ENCODE peak calls at places on chromosomes 11 and 22, in four cellular contexts. W is thoracic aorta, F is heart right ventricle, X is endothelial cell. R is an unnamed sample.

GRCh38 chr11:66892926-66893325 is 36.1 kb downstream of the LRFN4 start:
- DNase-seq in W (no peak), F (no peak), X (no peak), R (no peak)

GRCh38 chr22:43848366-43849171 is 13.7 kb downstream of the SULT4A1 start:
- DNase-seq in W (no peak), F (no peak), X (peak; percentile 50), R (no peak)

GRCh38 chr11:66782726-66783125 is 53.7 kb upstream of the SPTBN2 start:
- DNase-seq in W (no peak), F (no peak), X (no peak), R (no peak)

GRCh38 chr11:128776434-128777284 is 82.8 kb downstream of the FLI1 start:
- DNase-seq in W (no peak), F (peak; percentile 67), X (peak; percentile 49), R (no peak)

GRCh38 chr11:78576549-78577097 is 2.0 kb upstream of the NARS2 start:
- DNase-seq in W (no peak), F (no peak), X (no peak), R (no peak)

GRCh38 chr11:102216433-102217163 is 100.7 kb upstream of the BIRC3 start:
- DNase-seq in W (no peak), F (no peak), X (no peak), R (no peak)

GRCh38 chr11:1918436-1919315 is 827 bp upstream of the TNNT3 start:
- DNase-seq in W (no peak), F (no peak), X (no peak), R (no peak)

GRCh38 chr22:40703731-40704130 is 24.4 kb downstream of the MCHR1 start:
- DNase-seq in W (no peak), F (no peak), X (no peak), R (no peak)

GRCh38 chr11:43784866-43785265 is 95.8 kb upstream of the ALKBH3 start:
- DNase-seq in W (no peak), F (no peak), X (no peak), R (no peak)

GRCh38 chr11:133947298-133947905 is 9.4 kb downstream of the IGSF9B start:
- DNase-seq in W (no peak), F (peak; percentile 65), X (peak; percentile 81), R (no peak)

GRCh38 chr11:20038969-20039368 is 121.3 kb downstream of the DBX1 start:
- DNase-seq in W (no peak), F (no peak), X (no peak), R (no peak)

GRCh38 chr11:225734-226453 is 10.2 kb downstream of the SIRT3 start:
- DNase-seq in W (no peak), F (no peak), X (no peak), R (no peak)

GRCh38 chr11:129458756-129459535 is 83.3 kb downstream of the BARX2 start:
- DNase-seq in W (no peak), F (no peak), X (no peak), R (no peak)

GRCh38 chr11:2940166-2940929 is 11.1 kb upstream of the PHLDA2 start:
- DNase-seq in W (no peak), F (no peak), X (no peak), R (no peak)

GRCh38 chr11:130001491-130002351 is 914 bp downstream of the PRDM10 start:
- DNase-seq in W (no peak), F (no peak), X (no peak), R (no peak)

GRCh38 chr11:79173615-79174014 is 267.2 kb downstream of the TENM4 start:
- DNase-seq in W (no peak), F (peak; percentile 36), X (no peak), R (no peak)

GRCh38 chr11:87176044-87176443 is 138.3 kb downstream of the TMEM135 start:
- DNase-seq in W (no peak), F (no peak), X (no peak), R (no peak)

GRCh38 chr22:48838376-48838775 is 989.3 kb downstream of the BRD1 start:
- DNase-seq in W (no peak), F (no peak), X (no peak), R (no peak)

GRCh38 chr22:46415816-46416536 is 80.5 kb downstream of the TRMU start:
- DNase-seq in W (no peak), F (no peak), X (no peak), R (no peak)

GRCh38 chr11:1484061-1484671 is 2.4 kb downstream of the MOB2 start:
- DNase-seq in W (no peak), F (no peak), X (no peak), R (no peak)

GRCh38 chr11:130796828-130797227 is 119.5 kb downstream of the SNX19 start:
- DNase-seq in W (no peak), F (no peak), X (no peak), R (no peak)

GRCh38 chr11:103929168-103929903 is 107.1 kb upstream of the DDI1 start:
- DNase-seq in W (no peak), F (no peak), X (no peak), R (no peak)

DNA sequence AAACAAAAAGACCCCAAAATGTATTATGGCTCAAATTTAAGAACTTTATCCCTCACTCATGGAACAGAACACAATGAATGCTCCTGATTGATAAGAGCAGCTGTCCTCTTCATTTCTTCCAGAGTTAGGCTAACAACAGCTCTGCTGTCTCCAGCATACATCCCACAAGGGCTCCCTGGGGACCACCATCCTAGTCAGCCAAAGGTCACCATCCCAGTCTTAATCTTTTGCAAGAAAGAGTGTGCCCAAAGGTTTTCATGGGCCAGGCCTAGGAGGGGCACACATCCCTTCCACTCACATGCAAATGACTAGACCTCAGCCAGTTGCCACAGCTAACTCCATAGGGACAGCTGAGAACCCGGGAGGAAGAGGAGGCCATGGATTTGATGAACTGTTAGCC is 555.3 kb downstream of the BUD13 start:
- DNase-seq in W (no peak), F (no peak), X (no peak), R (no peak)
- TF ChIP-seq CTCF in W (no peak), F (no peak), X (peak; percentile 3), R (no peak)

DNA sequence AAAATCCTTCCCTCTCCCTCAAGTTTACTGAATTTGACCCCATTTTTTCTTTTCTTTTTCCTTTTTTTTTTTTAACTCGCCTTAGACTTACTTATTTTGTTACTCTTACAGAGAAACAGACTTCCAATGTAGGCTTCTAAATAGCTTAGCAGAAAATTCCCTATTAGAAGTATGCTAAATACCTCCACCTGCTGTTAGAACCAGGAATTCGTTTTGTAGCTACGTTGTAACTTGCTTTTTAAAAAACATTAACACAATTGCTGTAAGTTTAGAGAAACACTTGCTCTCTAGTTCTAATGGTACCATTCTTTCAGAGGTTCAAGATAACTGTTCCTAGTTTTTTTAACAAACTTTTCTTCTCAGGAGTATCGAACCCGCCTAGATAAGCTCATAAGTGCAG is 324.2 kb downstream of the DCDC1 start:
- DNase-seq in W (no peak), F (no peak), X (no peak), R (no peak)
- TF ChIP-seq CTCF in W (no peak), F (peak; percentile 23), X (peak; percentile 37), R (no peak)

GRCh38 chr22:28441720-28442263 is 237.8 kb downstream of the TTC28 start:
- DNase-seq in W (no peak), F (no peak), X (no peak), R (no peak)

GRCh38 chr22:28442264-28442950 is 237.2 kb downstream of the TTC28 start:
- DNase-seq in W (no peak), F (peak; percentile 77), X (peak; percentile 81), R (no peak)

GRCh38 chr22:28442951-28443876 is 236.4 kb downstream of the TTC28 start:
- DNase-seq in W (peak; percentile 13), F (peak; percentile 78), X (peak; percentile 54), R (no peak)

GRCh38 chr22:28438183-28438778 is 241.4 kb downstream of the TTC28 start:
- DNase-seq in W (no peak), F (no peak), X (no peak), R (no peak)

GRCh38 chr22:28440517-28441366 is 238.9 kb downstream of the TTC28 start:
- DNase-seq in W (no peak), F (no peak), X (no peak), R (no peak)
- TF ChIP-seq CTCF in W (no peak), F (no peak), X (no peak), R (no peak)

GRCh38 chr22:39309364-39309861 is 10.0 kb downstream of the RPL3 start:
- DNase-seq in W (no peak), F (no peak), X (no peak), R (no peak)
- TF ChIP-seq CTCF in W (peak; percentile 9), F (no peak), X (no peak), R (no peak)

GRCh38 chr11:45253640-45254039 is 32.5 kb downstream of the SYT13 start:
- DNase-seq in W (no peak), F (no peak), X (no peak), R (no peak)

GRCh38 chr11:45254070-45254469 is 32.1 kb downstream of the SYT13 start:
- DNase-seq in W (no peak), F (no peak), X (no peak), R (no peak)

GRCh38 chr11:45252877-45253276 is 33.3 kb downstream of the SYT13 start:
- DNase-seq in W (no peak), F (no peak), X (no peak), R (no peak)

GRCh38 chr11:45250035-45250693 is 36.0 kb downstream of the SYT13 start:
- DNase-seq in W (no peak), F (no peak), X (no peak), R (no peak)

DNA sequence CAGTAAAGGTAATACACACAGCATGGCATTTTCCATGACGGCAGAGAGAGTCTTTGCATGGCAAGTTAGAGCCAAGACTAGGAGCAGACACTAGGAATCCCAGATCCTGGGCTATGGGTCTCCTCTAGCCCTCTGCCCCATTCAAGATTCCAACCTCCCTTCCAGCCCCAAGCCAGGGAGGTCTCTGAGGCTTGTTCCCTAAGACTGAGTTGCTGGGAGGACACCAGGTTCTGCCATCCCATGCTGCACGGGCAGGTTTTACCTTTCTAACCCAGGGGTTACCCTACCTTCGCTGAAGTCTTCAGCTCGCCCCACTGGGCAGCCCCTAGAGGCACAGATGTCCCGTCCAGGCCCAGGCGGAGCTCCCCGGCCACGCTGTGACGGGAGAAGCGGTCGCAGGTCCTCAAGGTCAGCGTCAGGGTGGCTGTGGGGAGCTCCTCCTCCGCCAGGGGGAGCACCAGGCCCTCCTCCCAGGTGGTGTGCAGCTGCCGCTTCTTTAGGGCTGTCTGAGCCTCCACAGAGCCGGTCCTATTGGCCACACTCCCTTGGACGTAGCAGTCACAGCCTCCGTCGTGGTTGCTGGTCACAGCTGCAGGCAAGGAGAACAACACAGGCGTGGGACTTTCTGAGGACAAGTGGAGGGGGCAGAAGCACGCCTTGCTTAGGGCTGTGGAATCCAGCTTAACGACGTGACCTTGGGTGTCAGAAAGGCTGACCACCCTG is 33.8 kb downstream of the SYT13 start:
- DNase-seq in W (no peak), F (peak; percentile 43), X (peak; percentile 85), R (no peak)
- TF ChIP-seq CTCF in W (peak; percentile 54), F (peak; percentile 74), X (peak; percentile 84), R (no peak)

R was measured in omental fat pad.